ENCODE peak calls at places on chromosome 20, in seven cellular contexts. D, C, J, L, R, V and B are unnamed samples.

GRCh38 chr20:25699914-25700313 is 3.3 kb upstream of the ZNF337 start:
- DNase-seq in D (no peak), C (no peak), J (no peak), L (no peak), R (no peak), V (no peak), B (no peak)

GRCh38 chr20:50265245-50265946 is 74.8 kb downstream of the CEBPB start:
- DNase-seq in D (no peak), C (no peak), J (no peak), L (no peak), R (no peak), V (no peak), B (no peak)

GRCh38 chr20:58359441-58359840 is 29.6 kb upstream of the VAPB start:
- DNase-seq in D (no peak), C (no peak), J (no peak), L (no peak), R (no peak), V (no peak), B (no peak)

GRCh38 chr20:48523191-48523757 is 304.5 kb downstream of the PREX1 start:
- DNase-seq in D (peak; percentile 43), C (no peak), J (no peak), L (no peak), R (peak; percentile 12), V (peak; percentile 82), B (no peak)

GRCh38 chr20:5265339-5265985 is 51.3 kb downstream of the PROKR2 start:
- DNase-seq in D (no peak), C (no peak), J (no peak), L (no peak), R (no peak), V (no peak), B (no peak)

GRCh38 chr20:11867286-11867921 is 50.3 kb upstream of the BTBD3 start:
- DNase-seq in D (no peak), C (no peak), J (no peak), L (no peak), R (no peak), V (no peak), B (no peak)

GRCh38 chr20:13788167-13788834 is 3.5 kb downstream of the NDUFAF5 start:
- DNase-seq in D (no peak), C (no peak), J (no peak), L (peak; percentile 64), R (peak; percentile 32), V (peak; percentile 88), B (no peak)

GRCh38 chr20:11216451-11217314 is 542.9 kb upstream of the JAG1 start:
- DNase-seq in D (no peak), C (no peak), J (no peak), L (no peak), R (no peak), V (peak; percentile 78), B (no peak)

GRCh38 chr20:4867036-4867435 is 134.3 kb downstream of the SLC23A2 start:
- DNase-seq in D (no peak), C (no peak), J (no peak), L (no peak), R (no peak), V (no peak), B (no peak)

GRCh38 chr20:59455392-59456341 is 148.7 kb upstream of the PHACTR3 start:
- DNase-seq in D (no peak), C (no peak), J (no peak), L (no peak), R (no peak), V (no peak), B (no peak)

GRCh38 chr20:16267526-16267925 is 305.7 kb downstream of the KIF16B start:
- DNase-seq in D (no peak), C (no peak), J (no peak), L (no peak), R (no peak), V (no peak), B (no peak)

GRCh38 chr20:3405139-3405538 is 2.3 kb downstream of the DNAAF9 start:
- DNase-seq in D (no peak), C (no peak), J (no peak), L (no peak), R (no peak), V (no peak), B (no peak)

GRCh38 chr20:4853787-4854295 is 132.1 kb downstream of the PRND start:
- DNase-seq in D (no peak), C (peak; percentile 50), J (no peak), L (no peak), R (no peak), V (no peak), B (no peak)

GRCh38 chr20:19552144-19552895 is 205.7 kb upstream of the RIN2 start:
- DNase-seq in D (no peak), C (no peak), J (no peak), L (no peak), R (no peak), V (peak; percentile 12), B (no peak)

GRCh38 chr20:57505991-57506390 is 18.9 kb downstream of the CTCFL start:
- DNase-seq in D (no peak), C (no peak), J (no peak), L (no peak), R (no peak), V (no peak), B (no peak)

GRCh38 chr20:25339608-25340007 is 51.0 kb downstream of the ABHD12 start:
- DNase-seq in D (no peak), C (no peak), J (no peak), L (no peak), R (no peak), V (peak; percentile 46), B (no peak)

GRCh38 chr20:57959018-57959417 is 249.2 kb upstream of the PMEPA1 start:
- DNase-seq in D (no peak), C (no peak), J (no peak), L (peak; percentile 88), R (no peak), V (no peak), B (no peak)

GRCh38 chr20:49905415-49906091 is 9.8 kb downstream of the SPATA2 start:
- DNase-seq in D (no peak), C (no peak), J (peak; percentile 19), L (no peak), R (no peak), V (no peak), B (no peak)

GRCh38 chr20:23047001-23047737 is 2.3 kb downstream of the THBD start:
- DNase-seq in D (no peak), C (no peak), J (no peak), L (no peak), R (no peak), V (no peak), B (no peak)

GRCh38 chr20:59850018-59850641 is 83.3 kb downstream of the SYCP2 start:
- DNase-seq in D (no peak), C (no peak), J (no peak), L (no peak), R (no peak), V (peak; percentile 56), B (no peak)

GRCh38 chr20:17947474-17947815 is 21.1 kb downstream of the SNX5 start:
- DNase-seq in D (no peak), C (no peak), J (no peak), L (no peak), R (no peak), V (no peak), B (no peak)

GRCh38 chr20:18705906-18706305 is 107.7 kb upstream of the SCP2D1 start:
- DNase-seq in D (no peak), C (no peak), J (no peak), L (no peak), R (no peak), V (no peak), B (no peak)

GRCh38 chr20:36919715-36920333 is 31.7 kb downstream of the SAMHD1 start:
- DNase-seq in D (no peak), C (no peak), J (no peak), L (no peak), R (no peak), V (peak; percentile 73), B (no peak)

GRCh38 chr20:54062812-54063280 is 7.5 kb downstream of the BCAS1 start:
- DNase-seq in D (no peak), C (no peak), J (no peak), L (no peak), R (no peak), V (peak; percentile 70), B (no peak)

GRCh38 chr20:58835231-58835630 is 15.5 kb downstream of the GNAS-AS1 start:
- DNase-seq in D (no peak), C (no peak), J (no peak), L (no peak), R (no peak), V (no peak), B (no peak)

GRCh38 chr20:56400001-56400640 is 7.7 kb downstream of the CSTF1 start:
- DNase-seq in D (peak; percentile 56), C (no peak), J (no peak), L (no peak), R (peak; percentile 81), V (peak; percentile 76), B (no peak)

GRCh38 chr20:10864076-10864672 is 190.4 kb upstream of the JAG1 start:
- DNase-seq in D (peak; percentile 33), C (no peak), J (no peak), L (no peak), R (peak; percentile 23), V (no peak), B (peak; percentile 86)

GRCh38 chr20:51456511-51457280 is 85.8 kb downstream of the NFATC2 start:
- DNase-seq in D (peak; percentile 94), C (peak; percentile 96), J (peak; percentile 97), L (peak; percentile 97), R (peak; percentile 98), V (peak; percentile 78), B (peak; percentile 51)
- H3K4me3 ChIP-seq in D (peak overlapping the region; percentile 11), C (peak overlapping the region; percentile 30), J (peak overlapping the region; percentile 36), L (no peak overlapping the region), R (no peak overlapping the region), V (peak overlapping the region; percentile 23), B (no peak overlapping the region)

GRCh38 chr20:63957004-63957689 is 931 bp upstream of the UCKL1 start:
- DNase-seq in D (peak; percentile 66), C (no peak), J (no peak), L (peak; percentile 82), R (no peak), V (peak; percentile 85), B (peak; percentile 86)
- TF ChIP-seq POLR2A in D (no peak), C (no peak), J (no peak), L (peak; percentile 45), R (no peak), V (peak; percentile 81), B (peak; percentile 49)

DNA sequence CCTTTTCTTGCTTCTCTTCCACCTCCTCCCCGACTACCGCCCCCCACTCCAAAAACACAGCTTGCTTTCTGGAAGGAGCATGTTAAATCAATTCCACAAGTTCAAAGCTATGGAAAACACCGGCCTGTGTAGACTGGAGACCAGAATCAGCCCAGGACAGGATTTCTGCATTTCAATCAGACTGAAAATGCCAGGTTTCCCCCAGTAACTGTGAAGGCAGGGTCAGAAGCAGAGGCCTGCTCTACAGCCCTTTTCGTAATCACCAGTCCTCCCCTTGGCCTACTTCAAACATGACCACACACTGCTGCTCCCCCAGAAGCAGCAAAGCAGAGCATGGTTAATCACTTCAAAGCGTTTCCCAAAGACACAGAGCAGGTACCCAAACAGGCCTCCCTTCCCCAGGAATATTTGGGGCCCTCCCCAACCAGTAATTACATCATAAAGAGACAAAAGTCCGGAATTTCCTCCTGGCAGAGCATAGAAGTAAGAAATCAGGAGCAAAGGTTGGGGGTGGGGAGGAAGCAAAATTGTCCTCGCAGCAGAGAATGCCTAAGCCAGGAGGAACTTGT is 38.4 kb downstream of the ZMYND8 start:
- DNase-seq in D (no peak), C (no peak), J (no peak), L (peak; percentile 68), R (no peak), V (peak; percentile 94), B (no peak)
- H3K4me3 ChIP-seq in D (peak overlapping the region; percentile 8), C (peak overlapping the region; percentile 37), J (peak overlapping the region; percentile 57), L (no peak overlapping the region), R (peak overlapping the region; percentile 2), V (peak overlapping the region; percentile 55), B (peak overlapping the region; percentile 44)

GRCh38 chr20:7497985-7498384 is 442.3 kb downstream of the HAO1 start:
- DNase-seq in D (no peak), C (no peak), J (no peak), L (no peak), R (no peak), V (no peak), B (no peak)
- TF ChIP-seq POLR2A in D (no peak), C (no peak), J (no peak), L (no peak), R (no peak), V (no peak), B (no peak)